ENCODE peak calls at places on chromosomes 13 and 19, in eight cellular contexts. Q, O, H, P, X, A, Y and E are unnamed samples.
A peak's percentile ranks its signal among the peaks of the same experiment; 100 is the strongest.

GRCh38 chr13:33348366-33348765 is 62.8 kb upstream of the STARD13 start:
- DNase-seq in Q (no peak), Y (no peak), A (no peak), X (no peak), H (no peak), P (no peak), O (no peak), E (peak; percentile 21)

GRCh38 chr19:35776102-35776788 is 881 bp downstream of the ARHGAP33 start:
- DNase-seq in Y (no peak), H (no peak), A (no peak), X (no peak), Q (no peak), O (no peak), P (no peak), E (no peak)

GRCh38 chr19:11418518-11419506 is at the start of gene RGL3:
- DNase-seq in H (no peak), Q (no peak), O (no peak), X (peak; percentile 77), Y (no peak), P (peak; percentile 69), A (no peak), E (no peak)

GRCh38 chr13:64007334-64007733 is 2591.7 kb upstream of the PCDH20 start:
- DNase-seq in Q (no peak), X (no peak), P (no peak), Y (no peak), O (no peak), H (no peak), A (no peak), E (no peak)

GRCh38 chr13:31204592-31204991 is 4.8 kb downstream of the B3GLCT start:
- DNase-seq in O (no peak), P (no peak), Y (no peak), Q (no peak), A (no peak), X (no peak), H (peak; percentile 34), E (no peak)

GRCh38 chr13:79060216-79060615 is 345.8 kb downstream of the RBM26 start:
- DNase-seq in A (no peak), O (no peak), Y (no peak), H (no peak), P (no peak), Q (no peak), X (no peak), E (no peak)

GRCh38 chr13:26721251-26721939 is 39.2 kb downstream of the GPR12 start:
- DNase-seq in X (no peak), Y (no peak), O (no peak), P (peak; percentile 59), H (no peak), A (no peak), Q (no peak), E (peak; percentile 35)

GRCh38 chr19:3061214-3062161 is 807 bp downstream of the TLE5 start:
- DNase-seq in H (no peak), A (peak; percentile 77), Y (no peak), O (no peak), X (peak; percentile 69), P (peak; percentile 84), Q (no peak), E (peak; percentile 74)

GRCh38 chr19:46903458-46903857 is 42.7 kb downstream of the ARHGAP35 start:
- DNase-seq in Q (no peak), X (no peak), P (no peak), A (no peak), Y (no peak), H (no peak), O (no peak), E (no peak)

GRCh38 chr13:31394491-31394890 is 194.7 kb downstream of the B3GLCT start:
- DNase-seq in X (no peak), Y (no peak), Q (no peak), P (no peak), O (no peak), H (no peak), A (no peak), E (no peak)